ENCODE peak calls at places on chromosomes 1 and 21, in five cellular contexts. R, A, P, Q and J are unnamed samples.

GRCh38 chr1:200634449-200635122 is 14.0 kb upstream of the KIF14 start:
- DNase-seq in P (no peak), Q (no peak), R (no peak), A (no peak), J (no peak)

GRCh38 chr1:61213612-61214011 is 131.3 kb downstream of the NFIA start:
- DNase-seq in Q (no peak), A (no peak), R (no peak), P (no peak), J (no peak)

GRCh38 chr1:183417691-183418491 is at the start of gene NMNAT2:
- DNase-seq in Q (no peak), R (peak), P (peak), A (peak), J (no peak)

GRCh38 chr1:201543871-201544521 is 5.1 kb downstream of the NAV1 start:
- DNase-seq in A (peak), R (no peak), P (no peak), Q (no peak), J (no peak)

GRCh38 chr1:226870323-226871046 is at the start of gene PSEN2:
- DNase-seq in R (peak), A (peak), Q (peak), P (peak), J (no peak)

GRCh38 chr21:25490742-25491141 is 116.5 kb downstream of the MRPL39 start:
- DNase-seq in P (no peak), Q (no peak), R (no peak), A (no peak), J (no peak)

GRCh38 chr1:53672785-53673184 is 66.2 kb downstream of the GLIS1 start:
- DNase-seq in A (no peak), Q (no peak), R (no peak), P (no peak), J (no peak)

GRCh38 chr1:52659851-52660596 is 27.1 kb downstream of the SHISAL2A start:
- DNase-seq in R (no peak), A (no peak), Q (no peak), P (no peak), J (no peak)

GRCh38 chr1:39632491-39633417 is 6.7 kb downstream of the HEYL start:
- DNase-seq in R (no peak), P (peak), A (no peak), Q (no peak), J (no peak)

GRCh38 chr21:34039678-34040382 is 33.5 kb upstream of the MRPS6 start:
- DNase-seq in R (no peak), A (no peak), Q (no peak), P (no peak), J (no peak)

GRCh38 chr1:213692236-213692831 is 295.4 kb upstream of the PROX1 start:
- DNase-seq in R (no peak), A (no peak), Q (no peak), P (no peak), J (no peak)

GRCh38 chr21:44414291-44415072 is 40.8 kb upstream of the LRRC3 start:
- DNase-seq in R (no peak), A (no peak), Q (no peak), P (no peak), J (no peak)

GRCh38 chr1:97488505-97488904 is 432.3 kb downstream of the DPYD start:
- DNase-seq in P (no peak), A (no peak), R (no peak), Q (no peak), J (no peak)

GRCh38 chr1:65147424-65148177 is 402 bp upstream of the AK4 start:
- DNase-seq in P (peak), A (no peak), R (no peak), Q (peak), J (no peak)

GRCh38 chr1:5901150-5901549 is 91.1 kb downstream of the NPHP4 start:
- DNase-seq in A (no peak), R (no peak), Q (no peak), P (no peak), J (no peak)